ENCODE peak calls at places on chromosome 21, in nine cellular contexts. L is neural progenitor cell; A is endodermal cell; B is CD8-positive, alpha-beta T cell; X is transverse colon; D is fibroblast of lung; K is SJSA1; J is body of pancreas; G is WERI-Rb-1. Y is an unnamed sample.

GRCh38 chr21:45403825-45404725 is 890 bp upstream of the COL18A1 start:
- DNase-seq in D (peak; percentile 83), G (peak; percentile 52), J (peak; percentile 48), B (no peak), K (no peak), A (peak; percentile 91), L (peak; percentile 52), X (peak; percentile 25), Y (peak; percentile 65)

GRCh38 chr21:39911286-39911685 is 44.0 kb downstream of the PCP4 start:
- DNase-seq in G (peak; percentile 60), D (no peak), J (peak; percentile 6), A (peak; percentile 56), X (no peak), K (no peak), L (peak; percentile 19), B (no peak), Y (no peak)

GRCh38 chr21:44952116-44952928 is 12.5 kb downstream of the SLX9 start:
- DNase-seq in X (no peak), J (no peak), A (no peak), G (peak; percentile 58), B (no peak), D (no peak), L (no peak), K (no peak), Y (no peak)

GRCh38 chr21:45930231-45930760 is 51.3 kb upstream of the COL6A1 start:
- DNase-seq in D (no peak), A (no peak), J (no peak), L (no peak), K (no peak), G (no peak), B (no peak), X (no peak), Y (no peak)

GRCh38 chr21:32966120-32966519 is 59.6 kb upstream of the OLIG2 start:
- DNase-seq in L (no peak), J (no peak), B (no peak), X (no peak), G (no peak), A (no peak), D (no peak), K (no peak), Y (no peak)

GRCh38 chr21:23578027-23578426 is 2029.3 kb downstream of the MRPL39 start:
- DNase-seq in B (no peak), A (no peak), X (no peak), D (no peak), K (no peak), G (no peak), L (no peak), J (no peak), Y (no peak)

GRCh38 chr21:30434033-30434631 is 4.1 kb downstream of the KRTAP13-4 start:
- DNase-seq in L (peak; percentile 56), X (peak; percentile 7), J (peak; percentile 39), D (peak; percentile 0), B (no peak), G (peak; percentile 39), K (no peak), A (peak; percentile 88), Y (no peak)

GRCh38 chr21:34544032-34544496 is 32.1 kb upstream of the KCNE1 start:
- DNase-seq in X (peak; percentile 85), K (peak; percentile 88), A (peak; percentile 91), D (peak; percentile 77), B (no peak), L (peak; percentile 53), J (peak; percentile 92), G (peak; percentile 82), Y (peak; percentile 46)

GRCh38 chr21:25791321-25791720 is 56.5 kb downstream of the GABPA start:
- DNase-seq in D (no peak), J (no peak), B (no peak), K (no peak), L (no peak), A (no peak), X (no peak), G (no peak), Y (no peak)

GRCh38 chr21:44985441-44986401 is 45.9 kb downstream of the SLX9 start:
- DNase-seq in A (peak; percentile 34), K (no peak), L (no peak), B (no peak), D (no peak), X (no peak), J (no peak), G (no peak), Y (no peak)

DNA sequence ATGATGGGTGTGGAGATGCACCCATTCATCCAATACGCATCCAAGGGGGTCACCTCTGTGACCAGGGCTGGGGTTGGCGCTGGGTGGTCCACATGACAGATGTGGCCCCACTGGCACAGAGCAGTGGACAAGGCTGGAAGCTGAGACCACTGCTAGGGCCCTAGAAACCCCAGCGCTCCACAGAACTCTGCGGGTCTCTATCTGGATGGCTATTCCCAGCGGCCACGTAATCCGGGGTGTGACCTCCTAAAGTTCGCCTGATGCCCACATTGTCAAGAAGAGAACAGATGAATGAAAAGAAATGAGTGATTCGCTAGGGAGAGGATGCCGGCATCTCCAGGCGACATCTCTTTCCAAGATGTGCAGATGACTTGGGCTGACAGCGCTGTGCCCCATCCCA is 55.2 kb downstream of the PRDM15 start:
- DNase-seq in L (no peak), X (no peak), G (no peak), A (no peak), D (no peak), J (no peak), B (no peak), K (no peak), Y (no peak)
- H3K4me3 ChIP-seq in L (no peak overlapping the region), X (no peak overlapping the region), G (no peak overlapping the region), A (no peak overlapping the region), D (no peak overlapping the region), J (no peak overlapping the region), B (no peak overlapping the region), K (no peak overlapping the region), Y (no peak overlapping the region)

GRCh38 chr21:41885341-41886024 is 6.3 kb upstream of the PRDM15 start:
- DNase-seq in X (no peak), K (no peak), L (no peak), G (no peak), B (no peak), A (no peak), J (peak; percentile 25), D (peak; percentile 28), Y (no peak)
- H3K4me3 ChIP-seq in X (no peak overlapping the region), K (no peak overlapping the region), L (no peak overlapping the region), G (no peak overlapping the region), B (no peak overlapping the region), A (no peak overlapping the region), J (no peak overlapping the region), D (no peak overlapping the region), Y (no peak overlapping the region)

GRCh38 chr21:41878831-41879189 is 334 bp downstream of the PRDM15 start:
- DNase-seq in L (peak; percentile 91), J (peak; percentile 88), K (peak; percentile 82), X (peak; percentile 84), G (peak; percentile 89), B (peak; percentile 51), A (peak; percentile 88), D (peak; percentile 91), Y (no peak)

GRCh38 chr21:41881051-41881450 is 1.9 kb upstream of the PRDM15 start:
- DNase-seq in L (no peak), G (no peak), X (no peak), D (no peak), B (no peak), J (no peak), K (no peak), A (no peak), Y (no peak)

GRCh38 chr21:41879190-41879998 is at the start of gene PRDM15:
- DNase-seq in A (peak; percentile 93), D (peak; percentile 92), B (peak; percentile 55), J (peak; percentile 83), L (peak; percentile 92), K (peak; percentile 80), G (peak; percentile 93), X (peak; percentile 87), Y (peak; percentile 72)

GRCh38 chr21:41877901-41878830 is 978 bp downstream of the PRDM15 start:
- DNase-seq in A (peak; percentile 73), L (no peak), G (peak; percentile 51), K (no peak), D (peak; percentile 68), J (peak; percentile 56), B (no peak), X (peak; percentile 61), Y (no peak)

DNA sequence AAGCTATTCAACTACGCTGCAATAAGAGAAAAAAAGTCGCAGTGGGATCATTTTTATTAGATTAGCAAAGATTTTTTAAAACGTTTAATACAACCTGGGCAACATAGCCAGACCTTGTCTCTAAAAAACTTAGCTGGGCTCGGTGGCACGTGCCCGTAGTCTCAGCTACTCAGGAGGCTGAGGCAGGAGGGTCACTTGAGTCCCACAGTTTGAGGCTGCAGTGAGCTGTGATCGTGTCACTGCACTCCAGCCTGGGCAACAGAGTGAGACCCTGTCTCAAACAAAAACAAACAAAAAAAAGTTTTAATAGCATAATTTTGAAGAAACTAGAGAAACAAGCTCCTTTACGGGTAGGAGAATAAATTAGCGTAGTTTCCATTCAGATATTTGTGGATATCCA is 1.0 kb upstream of the PRDM15 start:
- DNase-seq in B (no peak), X (no peak), L (no peak), K (no peak), G (no peak), D (no peak), A (no peak), J (no peak), Y (no peak)
- H3K4me3 ChIP-seq in B (no peak overlapping the region), X (no peak overlapping the region), L (peak overlapping the region; percentile 65), K (no peak overlapping the region), G (peak overlapping the region; percentile 81), D (no peak overlapping the region), A (peak overlapping the region; percentile 85), J (no peak overlapping the region), Y (peak overlapping the region; percentile 75)

DNA sequence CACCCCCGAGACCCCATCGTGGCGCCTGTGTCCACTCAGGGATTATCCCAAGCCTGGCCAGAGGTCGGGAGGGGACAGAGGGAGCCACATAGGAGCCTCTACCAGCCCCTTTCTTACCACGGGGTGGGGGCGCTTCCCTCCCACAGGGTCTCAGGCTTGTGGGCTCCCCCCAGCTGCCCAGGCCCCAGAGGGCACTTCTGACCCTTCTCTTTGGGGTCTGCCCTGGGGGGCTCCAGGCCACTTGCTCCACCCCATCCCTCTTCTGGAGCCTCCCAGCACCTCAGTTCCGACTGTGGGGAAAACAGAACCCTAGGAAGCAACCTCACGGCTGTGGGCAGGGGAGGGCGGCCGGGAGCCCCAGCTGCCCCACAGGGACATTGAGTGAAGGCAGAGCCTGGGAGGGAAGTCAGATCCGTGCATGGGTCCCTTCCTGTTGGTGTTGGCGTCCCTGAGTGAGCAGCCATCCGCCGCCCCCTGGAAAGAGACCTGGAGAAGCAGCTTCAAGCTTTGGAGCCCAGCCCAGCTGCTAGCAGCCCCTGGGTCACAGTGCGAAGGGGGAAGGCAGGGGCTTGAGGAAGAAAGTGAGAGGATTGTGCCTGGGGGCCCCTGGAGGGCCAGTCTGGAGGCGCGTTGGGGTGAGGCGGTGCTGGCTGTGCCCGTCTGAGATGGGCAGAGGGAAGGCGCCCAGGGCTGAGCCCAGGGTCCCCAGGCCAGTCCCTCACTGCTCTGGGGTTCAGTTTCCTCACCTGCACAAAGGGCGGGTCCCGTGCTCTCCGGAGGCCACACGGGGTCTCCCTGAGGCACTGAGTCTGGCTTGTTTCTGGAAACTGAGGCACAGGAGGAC is 22.1 kb downstream of the RRP1 start:
- DNase-seq in X (no peak), D (no peak), L (no peak), J (no peak), A (peak; percentile 68), B (no peak), K (no peak), G (no peak), Y (no peak)
- H3K4me3 ChIP-seq in X (no peak overlapping the region), D (no peak overlapping the region), L (no peak overlapping the region), J (no peak overlapping the region), A (no peak overlapping the region), B (no peak overlapping the region), K (peak overlapping the region; percentile 18), G (no peak overlapping the region), Y (no peak overlapping the region)

GRCh38 chr21:36700295-36700960 is 1.5 kb downstream of the SIM2 start:
- DNase-seq in L (peak; percentile 65), K (no peak), D (no peak), B (no peak), G (no peak), A (peak; percentile 61), J (no peak), X (no peak), Y (no peak)
- H3K4me3 ChIP-seq in L (peak overlapping the region; percentile 34), K (no peak overlapping the region), D (no peak overlapping the region), B (peak overlapping the region; percentile 15), G (no peak overlapping the region), A (peak overlapping the region; percentile 27), J (no peak overlapping the region), X (no peak overlapping the region), Y (peak overlapping the region; percentile 87)

Y was measured in PC-9.